ENCODE peak calls at places on chromosomes 13 and 19, in five cellular contexts. E is AG04450, Z is adrenal gland, T is neuronal stem cell, U is uterus. N is an unnamed sample.

GRCh38 chr19:54462072-54462712 is 1.4 kb downstream of the LENG9 start:
- DNase-seq in E (no peak), Z (no peak), T (no peak), U (no peak), N (no peak)

GRCh38 chr19:35856001-35856400 is 710 bp upstream of the KIRREL2 start:
- DNase-seq in E (no peak), Z (no peak), T (peak; percentile 71), U (no peak), N (no peak)

GRCh38 chr13:42990147-42990990 is 1.7 kb downstream of the EPSTI1 start:
- DNase-seq in E (no peak), Z (no peak), T (no peak), U (no peak), N (no peak)

GRCh38 chr13:30165791-30166190 is 141.6 kb downstream of the KATNAL1 start:
- DNase-seq in E (no peak), Z (no peak), T (peak; percentile 15), U (no peak), N (no peak)

GRCh38 chr13:51330741-51331140 is 8.8 kb upstream of the SERPINE3 start:
- DNase-seq in E (no peak), Z (no peak), T (no peak), U (no peak), N (peak; percentile 22)

GRCh38 chr13:100738176-100738855 is 63.7 kb upstream of the TMTC4 start:
- DNase-seq in E (no peak), Z (no peak), T (no peak), U (no peak), N (no peak)

GRCh38 chr13:45331981-45332830 is 8.8 kb downstream of the TPT1 start:
- DNase-seq in E (no peak), Z (peak; percentile 78), T (no peak), U (no peak), N (peak; percentile 80)

GRCh38 chr19:10070730-10071446 is 15.2 kb upstream of the SHFL start:
- DNase-seq in E (no peak), Z (no peak), T (no peak), U (no peak), N (no peak)

GRCh38 chr19:8569066-8569761 is 8.0 kb downstream of the MYO1F start:
- DNase-seq in E (peak; percentile 90), Z (peak; percentile 67), T (no peak), U (no peak), N (peak; percentile 89)

GRCh38 chr13:100721885-100722512 is 47.4 kb upstream of the TMTC4 start:
- DNase-seq in E (peak; percentile 39), Z (peak; percentile 69), T (peak; percentile 51), U (no peak), N (peak; percentile 26)

GRCh38 chr19:5097331-5097930 is 128.5 kb downstream of the KDM4B start:
- DNase-seq in E (no peak), Z (no peak), T (no peak), U (no peak), N (no peak)

GRCh38 chr19:14177496-14178074 is 28.4 kb downstream of the ADGRL1 start:
- DNase-seq in E (no peak), Z (no peak), T (no peak), U (no peak), N (no peak)

GRCh38 chr19:17424743-17425365 is 5.0 kb downstream of the MVB12A start:
- DNase-seq in E (no peak), Z (peak; percentile 69), T (peak; percentile 76), U (no peak), N (no peak)

GRCh38 chr19:39971380-39971841 is 446 bp downstream of the PSMC4 start:
- DNase-seq in E (no peak), Z (no peak), T (no peak), U (no peak), N (no peak)

GRCh38 chr19:56441206-56441792 is 35.8 kb downstream of the ZNF667 start:
- DNase-seq in E (no peak), Z (no peak), T (no peak), U (no peak), N (no peak)

GRCh38 chr13:66102864-66103263 is 1127.3 kb downstream of the PCDH9 start:
- DNase-seq in E (no peak), Z (no peak), T (no peak), U (no peak), N (no peak)

GRCh38 chr19:12983561-12984142 is 11.6 kb upstream of the NFIX start:
- DNase-seq in E (peak; percentile 30), Z (peak; percentile 83), T (peak; percentile 84), U (peak; percentile 85), N (no peak)

GRCh38 chr13:67416047-67416925 is 186.2 kb upstream of the PCDH9 start:
- DNase-seq in E (peak; percentile 2), Z (peak; percentile 59), T (peak; percentile 6), U (no peak), N (peak; percentile 20)

GRCh38 chr19:11639602-11640471 is 42.6 kb downstream of the ZNF627 start:
- DNase-seq in E (peak; percentile 66), Z (peak; percentile 99), T (peak; percentile 96), U (peak; percentile 94), N (peak; percentile 47)

GRCh38 chr19:11642902-11643301 is 45.6 kb downstream of the ZNF627 start:
- DNase-seq in E (no peak), Z (no peak), T (no peak), U (no peak), N (no peak)

GRCh38 chr19:11641241-11641640 is 44.0 kb downstream of the ZNF627 start:
- DNase-seq in E (no peak), Z (no peak), T (no peak), U (no peak), N (no peak)

GRCh38 chr19:11633223-11633622 is 35.9 kb downstream of the ZNF627 start:
- DNase-seq in E (no peak), Z (no peak), T (no peak), U (no peak), N (no peak)

GRCh38 chr19:11639245-11639601 is 41.9 kb downstream of the ZNF627 start:
- DNase-seq in E (no peak), Z (no peak), T (no peak), U (peak; percentile 17), N (no peak)
- H3K4me3 ChIP-seq in E (peak overlapping the region; percentile 77), Z (no peak overlapping the region), T (peak overlapping the region; percentile 36), U (peak overlapping the region; percentile 39), N (peak overlapping the region; percentile 76)

DNA sequence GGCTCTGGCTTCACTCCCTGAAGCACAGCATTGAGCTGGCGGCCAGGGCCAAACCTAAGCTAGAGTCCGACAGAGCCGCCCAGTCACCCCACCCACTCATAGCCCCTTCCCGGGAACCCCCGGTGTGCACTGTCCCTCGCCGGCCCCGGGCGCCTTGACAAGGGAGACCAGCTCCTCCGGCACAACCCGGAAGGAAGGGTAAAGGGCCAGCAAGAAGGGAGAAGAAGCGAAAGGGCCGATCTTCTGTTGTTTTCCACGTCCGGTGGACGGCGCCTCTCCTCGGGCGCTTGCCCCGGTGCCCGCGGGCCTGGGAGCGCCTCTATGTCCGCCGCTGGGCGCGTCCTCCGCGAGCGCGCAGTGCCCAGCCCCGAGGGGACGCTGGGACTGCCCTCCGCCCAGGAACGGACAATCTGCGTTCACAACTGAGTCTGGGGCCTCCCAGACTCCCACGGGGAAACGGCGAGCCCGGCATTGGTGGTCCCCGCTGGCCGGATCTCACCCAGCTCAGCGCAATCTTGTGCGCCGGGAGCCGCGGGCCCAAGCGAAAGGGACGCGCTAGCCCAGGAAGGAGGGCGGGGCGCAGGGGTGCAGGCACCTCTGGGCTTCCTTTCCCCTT is 172.5 kb upstream of the MIR17HG start:
- DNase-seq in E (no peak), Z (no peak), T (no peak), U (no peak), N (no peak)
- H3K4me3 ChIP-seq in E (peak overlapping the region; percentile 22), Z (no peak overlapping the region), T (peak overlapping the region; percentile 71), U (no peak overlapping the region), N (peak overlapping the region; percentile 17)

DNA sequence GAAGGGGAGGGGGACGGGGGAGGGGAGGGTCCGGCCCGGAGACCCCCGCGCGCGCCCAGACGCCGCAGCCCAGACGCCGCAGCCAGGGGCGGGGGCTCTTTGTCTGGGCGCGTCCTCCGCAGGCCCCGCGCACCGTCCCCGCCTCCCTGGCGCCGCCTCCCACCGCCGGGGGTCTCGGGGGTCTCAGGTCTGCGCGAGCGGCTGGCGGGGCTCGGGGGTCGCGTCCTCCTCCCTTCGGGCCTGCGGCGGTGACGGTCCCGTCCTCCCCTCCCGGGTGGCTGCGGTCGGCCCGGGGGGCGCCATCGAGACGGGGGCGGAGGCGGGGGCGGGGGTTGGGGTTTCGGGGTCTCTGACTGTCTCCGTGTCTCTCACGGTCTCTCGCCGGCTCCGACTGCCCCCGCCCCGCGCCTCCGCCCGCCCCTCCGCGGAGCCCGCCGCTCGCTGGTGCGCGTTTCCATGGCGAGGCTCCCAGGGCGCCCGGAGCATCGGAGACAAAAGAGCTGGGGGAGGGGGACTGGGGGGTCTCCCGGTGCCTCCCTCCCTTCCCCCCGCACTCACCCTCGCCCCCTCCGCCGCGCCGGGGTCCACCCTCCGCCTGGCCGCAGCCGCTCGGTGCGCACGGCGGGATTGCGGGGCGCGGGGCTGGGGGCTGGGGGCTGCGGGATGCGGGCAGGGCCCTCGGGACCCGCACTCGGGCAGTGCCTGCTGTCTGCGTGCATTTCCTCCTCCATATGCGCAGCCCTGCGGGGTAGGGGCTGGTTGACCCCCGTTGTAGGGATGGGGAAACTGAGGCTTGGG is 420 bp upstream of the PLPPR3 start:
- DNase-seq in E (no peak), Z (no peak), T (peak; percentile 79), U (no peak), N (no peak)
- H3K4me3 ChIP-seq in E (peak overlapping the region; percentile 48), Z (no peak overlapping the region), T (peak overlapping the region; percentile 83), U (no peak overlapping the region), N (peak overlapping the region; percentile 42)

GRCh38 chr13:19305434-19305833 is 123.8 kb upstream of the TUBA3C start:
- DNase-seq in E (no peak), Z (no peak), T (no peak), U (no peak), N (no peak)
- H3K4me3 ChIP-seq in E (no peak overlapping the region), Z (no peak overlapping the region), T (no peak overlapping the region), U (no peak overlapping the region), N (no peak overlapping the region)

N was measured in skeletal muscle cell.